ENCODE peak calls at places on chromosome 18, in nine cellular contexts. G is astrocyte of the spinal cord; C is naive thymus-derived CD8-positive, alpha-beta T cell; U is stimulated activated CD4-positive, alpha-beta T cell treated with anti-CD3 and anti-CD28 coated beads, TNF-alpha, amount 100 ng/mL, for 48 hours; P is LHCN-M2; M is left cardiac atrium; W is NCI-H1417; N is suprapubic skin; F is sciatic nerve. H is an unnamed sample.

GRCh38 chr18:24734058-24734457 is 273.6 kb downstream of the HRH4 start:
- DNase-seq in G (no peak), C (no peak), U (no peak), P (no peak), M (no peak), W (peak), N (no peak), F (no peak), H (no peak)

GRCh38 chr18:43797347-43797746 is 520.1 kb upstream of the SYT4 start:
- DNase-seq in G (no peak), C (no peak), U (no peak), P (no peak), M (no peak), W (no peak), N (no peak), F (no peak), H (no peak)

GRCh38 chr18:3305933-3306332 is 44.0 kb downstream of the MYL12B start:
- DNase-seq in G (peak), C (no peak), U (no peak), P (no peak), M (no peak), W (no peak), N (no peak), F (no peak), H (peak)

GRCh38 chr18:36337679-36338419 is 40.3 kb downstream of the FHOD3 start:
- DNase-seq in G (no peak), C (no peak), U (no peak), P (no peak), M (no peak), W (no peak), N (no peak), F (no peak), H (no peak)

GRCh38 chr18:58042826-58043362 is 1.1 kb upstream of the NEDD4L start:
- DNase-seq in G (no peak), C (peak), U (no peak), P (no peak), M (no peak), W (no peak), N (no peak), F (no peak), H (no peak)

GRCh38 chr18:39653221-39653620 is 2087.6 kb upstream of the CELF4 start:
- DNase-seq in G (no peak), C (no peak), U (no peak), P (no peak), M (no peak), W (no peak), N (no peak), F (no peak), H (no peak)

GRCh38 chr18:35616664-35617423 is 35.3 kb downstream of the GALNT1 start:
- DNase-seq in G (peak), C (peak), U (peak), P (peak), M (peak), W (no peak), N (no peak), F (no peak), H (no peak)

GRCh38 chr18:54149078-54149697 is 75.3 kb downstream of the MBD2 start:
- DNase-seq in G (peak), C (no peak), U (peak), P (peak), M (no peak), W (no peak), N (no peak), F (no peak), H (no peak)

GRCh38 chr18:23819005-23819404 is 129.8 kb downstream of the LAMA3 start:
- DNase-seq in G (no peak), C (no peak), U (no peak), P (no peak), M (no peak), W (no peak), N (no peak), F (no peak), H (no peak)

GRCh38 chr18:61785588-61785987 is 107.2 kb downstream of the RNF152 start:
- DNase-seq in G (no peak), C (no peak), U (no peak), P (no peak), M (no peak), W (no peak), N (no peak), F (no peak), H (no peak)

GRCh38 chr18:7336616-7337015 is 105.7 kb downstream of the LRRC30 start:
- DNase-seq in G (no peak), C (no peak), U (no peak), P (no peak), M (no peak), W (no peak), N (no peak), F (no peak), H (no peak)

GRCh38 chr18:50518787-50519520 is 40.9 kb upstream of the MAPK4 start:
- DNase-seq in G (no peak), C (no peak), U (no peak), P (no peak), M (no peak), W (no peak), N (no peak), F (no peak), H (no peak)

GRCh38 chr18:10259075-10259474 is 195.4 kb upstream of the APCDD1 start:
- DNase-seq in G (no peak), C (no peak), U (no peak), P (no peak), M (no peak), W (no peak), N (no peak), F (no peak), H (no peak)

GRCh38 chr18:49813071-49813320 is 337 bp downstream of the ACAA2 start:
- DNase-seq in G (peak), C (no peak), U (no peak), P (peak), M (peak), W (peak), N (peak), F (no peak), H (no peak)

GRCh38 chr18:45666006-45666405 is 50.7 kb downstream of the SLC14A2 start:
- DNase-seq in G (no peak), C (no peak), U (no peak), P (no peak), M (peak), W (no peak), N (no peak), F (no peak), H (no peak)

GRCh38 chr18:515838-516237 is 15.3 kb upstream of the COLEC12 start:
- DNase-seq in G (no peak), C (no peak), U (no peak), P (peak), M (no peak), W (no peak), N (no peak), F (no peak), H (no peak)

GRCh38 chr18:68494802-68495560 is 219.9 kb downstream of the TMX3 start:
- DNase-seq in G (peak), C (no peak), U (no peak), P (peak), M (peak), W (no peak), N (no peak), F (no peak), H (no peak)

GRCh38 chr18:32093523-32093922 is 1.8 kb downstream of the RNF138 start:
- DNase-seq in G (no peak), C (peak), U (no peak), P (peak), M (no peak), W (no peak), N (no peak), F (no peak), H (no peak)

GRCh38 chr18:3510896-3511295 is 60.9 kb downstream of the TGIF1 start:
- DNase-seq in G (no peak), C (no peak), U (no peak), P (no peak), M (no peak), W (no peak), N (no peak), F (no peak), H (no peak)

GRCh38 chr18:71036783-71037182 is 747.9 kb downstream of the SOCS6 start:
- DNase-seq in G (peak), C (no peak), U (no peak), P (no peak), M (no peak), W (no peak), N (no peak), F (no peak), H (no peak)

GRCh38 chr18:74513883-74514205 is 17.7 kb downstream of the CNDP2 start:
- DNase-seq in G (no peak), C (no peak), U (no peak), P (no peak), M (no peak), W (no peak), N (no peak), F (no peak), H (no peak)

GRCh38 chr18:42053188-42053781 is 98.3 kb downstream of the PIK3C3 start:
- DNase-seq in G (peak), C (peak), U (peak), P (peak), M (peak), W (peak), N (no peak), F (peak), H (peak)

H was measured in ovary.